ENCODE peak calls at places on chromosomes 12 and 14, in seven cellular contexts. G is posterior cingulate gyrus; Z is effector CD4-positive, alpha-beta T cell; M is left ventricle myocardium inferior; S is activated CD8-positive, alpha-beta memory T cell treated with anti-CD3 and anti-CD28 coated beads for 4 hours; I is HFF-Myc; J is DMS153. T is an unnamed sample.

GRCh38 chr12:2856901-2857495 is at the start of gene TEX52:
- DNase-seq in G (peak), M (no peak), S (no peak), J (peak), Z (no peak), I (no peak), T (no peak)

GRCh38 chr12:32418221-32418620 is 18.9 kb downstream of the FGD4 start:
- DNase-seq in Z (no peak), J (no peak), S (no peak), I (no peak), M (no peak), G (no peak), T (no peak)

GRCh38 chr14:49621114-49621881 is 699 bp downstream of the MGAT2 start:
- DNase-seq in S (no peak), M (peak), J (peak), Z (peak), G (peak), I (no peak), T (peak)

GRCh38 chr12:14418526-14418925 is 53.0 kb downstream of the ATF7IP start:
- DNase-seq in S (no peak), M (no peak), J (no peak), Z (no peak), I (no peak), G (no peak), T (no peak)

GRCh38 chr12:45725631-45726593 is 3.6 kb upstream of the ARID2 start:
- DNase-seq in S (no peak), J (no peak), G (no peak), Z (no peak), M (no peak), I (no peak), T (peak)

GRCh38 chr12:579450-580110 is 83.7 kb downstream of the NINJ2 start:
- DNase-seq in G (no peak), J (no peak), M (no peak), Z (no peak), S (no peak), I (no peak), T (no peak)

GRCh38 chr12:3116106-3116898 is 39.1 kb downstream of the TSPAN9 start:
- DNase-seq in S (no peak), M (no peak), Z (no peak), G (no peak), I (no peak), J (no peak), T (no peak)

GRCh38 chr14:27727371-27727770 is 1039.2 kb upstream of the FOXG1 start:
- DNase-seq in M (no peak), S (no peak), J (peak), Z (no peak), G (no peak), I (no peak), T (no peak)

GRCh38 chr14:68050177-68050576 is 230.6 kb downstream of the RAD51B start:
- DNase-seq in I (no peak), M (no peak), J (no peak), Z (no peak), S (no peak), G (no peak), T (no peak)

GRCh38 chr14:104375551-104376201 is 203.9 kb upstream of the C14orf180 start:
- DNase-seq in M (no peak), I (no peak), J (no peak), Z (no peak), G (peak), S (no peak), T (peak)

GRCh38 chr14:49879683-49880204 is 13.1 kb upstream of the ARF6 start:
- DNase-seq in J (peak), Z (peak), I (no peak), G (no peak), M (no peak), S (no peak), T (peak)

GRCh38 chr12:25675808-25676207 is 122.7 kb upstream of the LMNTD1 start:
- DNase-seq in G (no peak), J (no peak), M (no peak), I (no peak), Z (no peak), S (no peak), T (no peak)

GRCh38 chr12:123106640-123107359 is 44.1 kb downstream of the PITPNM2 start:
- DNase-seq in M (peak), G (no peak), I (no peak), J (no peak), Z (peak), S (peak), T (no peak)

GRCh38 chr14:101018561-101019290 is 115.2 kb upstream of the RTL1 start:
- DNase-seq in J (no peak), G (no peak), Z (no peak), S (no peak), I (no peak), M (no peak), T (no peak)

GRCh38 chr12:1912580-1913376 is 5.7 kb downstream of the CACNA2D4 start:
- DNase-seq in S (no peak), G (peak), J (no peak), M (no peak), I (no peak), Z (no peak), T (no peak)

GRCh38 chr14:33938131-33938949 is 12.5 kb downstream of the EGLN3 start:
- DNase-seq in J (peak), M (peak), G (peak), S (no peak), I (no peak), Z (no peak), T (peak)

GRCh38 chr12:123973552-123974341 is 732 bp downstream of the ZNF664 start:
- DNase-seq in M (peak), I (no peak), G (peak), J (no peak), Z (peak), S (no peak), T (peak)

GRCh38 chr12:99332936-99333591 is 314.5 kb upstream of the GARIN6 start:
- DNase-seq in J (no peak), S (no peak), M (no peak), G (no peak), Z (no peak), I (no peak), T (no peak)

GRCh38 chr12:65534105-65534841 is 255.8 kb downstream of the MSRB3 start:
- DNase-seq in J (no peak), S (no peak), G (no peak), I (no peak), M (no peak), Z (no peak), T (no peak)

GRCh38 chr14:31127690-31128089 is 79.9 kb downstream of the HECTD1 start:
- DNase-seq in S (no peak), M (no peak), Z (peak), J (no peak), I (no peak), G (no peak), T (no peak)

GRCh38 chr14:104515811-104516780 is 63.5 kb upstream of the C14orf180 start:
- DNase-seq in I (no peak), Z (no peak), S (no peak), G (no peak), J (no peak), M (no peak), T (no peak)

GRCh38 chr14:50943943-50944646 is at the start of gene PYGL:
- DNase-seq in Z (no peak), M (peak), S (no peak), G (peak), J (no peak), I (no peak), T (peak)

GRCh38 chr14:103118019-103118662 is 5.1 kb upstream of the TNFAIP2 start:
- DNase-seq in J (peak), M (peak), S (no peak), Z (no peak), G (no peak), I (no peak), T (peak)

GRCh38 chr14:91417134-91417982 is at the start of gene CCDC88C:
- DNase-seq in I (no peak), G (peak), Z (peak), M (peak), S (no peak), J (peak), T (peak)

GRCh38 chr12:51740536-51740935 is 108.0 kb downstream of the FIGNL2 start:
- DNase-seq in S (no peak), G (no peak), Z (no peak), J (no peak), I (no peak), M (no peak), T (no peak)

GRCh38 chr14:39097159-39097558 is 5.9 kb downstream of the SEC23A start:
- DNase-seq in Z (no peak), G (no peak), I (no peak), M (no peak), S (no peak), J (no peak), T (no peak)

GRCh38 chr12:30626847-30627246 is 68.8 kb downstream of the IPO8 start:
- DNase-seq in G (no peak), I (no peak), Z (no peak), J (no peak), M (no peak), S (no peak), T (no peak)

GRCh38 chr14:101471723-101472517 is 89.4 kb upstream of the DIO3 start:
- DNase-seq in G (peak), I (no peak), M (no peak), Z (no peak), S (no peak), J (no peak), T (no peak)

GRCh38 chr14:60061371-60061770 is 30.4 kb upstream of the PCNX4 start:
- DNase-seq in M (no peak), J (no peak), S (no peak), G (no peak), I (no peak), Z (no peak), T (no peak)

GRCh38 chr12:59149995-59150642 is 229.8 kb upstream of the LRIG3 start:
- DNase-seq in Z (no peak), M (no peak), S (no peak), G (no peak), I (peak), J (peak), T (no peak)

GRCh38 chr12:77645966-77646598 is 184.6 kb upstream of the NAV3 start:
- DNase-seq in Z (no peak), S (no peak), J (no peak), M (no peak), G (no peak), I (no peak), T (no peak)

GRCh38 chr12:29782821-29783772 is 645 bp downstream of the TMTC1 start:
- DNase-seq in Z (no peak), S (no peak), M (peak), I (no peak), G (peak), J (no peak), T (peak)

GRCh38 chr12:73266206-73266605 is 994.0 kb downstream of the TRHDE start:
- DNase-seq in Z (no peak), S (no peak), I (no peak), J (no peak), M (no peak), G (no peak), T (no peak)

GRCh38 chr12:121649403-121649802 is 20.1 kb downstream of the MORN3 start:
- DNase-seq in J (no peak), Z (no peak), G (no peak), I (no peak), M (no peak), S (no peak), T (no peak)

GRCh38 chr12:105109465-105110212 is 2.1 kb downstream of the WASHC4 start:
- DNase-seq in J (no peak), S (no peak), I (no peak), M (no peak), G (no peak), Z (no peak), T (no peak)

T was measured in right lobe of liver.